ENCODE peak calls at places on chromosomes 3 and 15, in ten cellular contexts. B is stimulated activated CD4-positive, alpha-beta T cell treated with anti-CD3 and anti-CD28 coated beads, Interleukin-1b, Interleukin-23, amount 100 ng/mL, for 4 hours; G is thoracic aorta; Y is HEK293T; X is adipocyte; D is A172; P is ureter; F is osteoblast; V is left cardiac atrium; R is nucleus accumbens. N is an unnamed sample.

GRCh38 chr3:175620532-175620931 is 761.4 kb downstream of the NAALADL2 start:
- DNase-seq in B (no peak), G (no peak), Y (no peak), V (no peak), P (no peak), F (peak; percentile 30), D (no peak), X (no peak), R (no peak), N (no peak)

GRCh38 chr3:98095870-98096269 is 8.9 kb downstream of the OR5AC2 start:
- DNase-seq in G (no peak), F (no peak), P (no peak), Y (no peak), B (no peak), X (no peak), D (no peak), V (no peak), R (no peak), N (no peak)

GRCh38 chr15:101088788-101089578 is 162.9 kb downstream of the CHSY1 start:
- DNase-seq in B (peak; percentile 77), X (peak; percentile 67), Y (peak; percentile 92), P (peak; percentile 79), D (no peak), R (peak; percentile 18), G (no peak), V (peak; percentile 75), F (peak; percentile 97), N (peak; percentile 90)

GRCh38 chr3:172465281-172465680 is 17.0 kb upstream of the GHSR start:
- DNase-seq in Y (no peak), D (peak; percentile 33), R (no peak), F (no peak), P (no peak), G (no peak), B (no peak), X (no peak), V (no peak), N (no peak)

GRCh38 chr3:110027446-110027845 is 690.1 kb upstream of the DPPA4 start:
- DNase-seq in F (peak; percentile 26), P (no peak), G (no peak), D (peak; percentile 76), V (no peak), Y (no peak), R (no peak), X (peak; percentile 60), B (no peak), N (peak; percentile 6)

GRCh38 chr15:25671132-25671531 is 192.0 kb downstream of the ATP10A start:
- DNase-seq in R (no peak), P (no peak), X (no peak), B (no peak), G (peak; percentile 55), D (no peak), V (no peak), Y (no peak), F (peak; percentile 67), N (peak; percentile 47)

GRCh38 chr3:150133293-150133692 is 162.6 kb upstream of the PFN2 start:
- DNase-seq in F (no peak), X (no peak), B (no peak), P (no peak), Y (no peak), R (no peak), V (no peak), G (no peak), D (no peak), N (no peak)

GRCh38 chr3:138180375-138181029 is 5.8 kb upstream of the DBR1 start:
- DNase-seq in G (no peak), R (no peak), X (peak; percentile 38), B (peak; percentile 15), F (no peak), V (no peak), D (peak; percentile 49), P (no peak), Y (peak; percentile 21), N (no peak)

GRCh38 chr3:5197022-5197421 is 9.5 kb downstream of the EDEM1 start:
- DNase-seq in G (no peak), F (no peak), P (no peak), V (no peak), R (no peak), B (no peak), D (no peak), X (peak; percentile 48), Y (no peak), N (no peak)

GRCh38 chr15:101307048-101307896 is 12.2 kb upstream of the SNRPA1 start:
- DNase-seq in B (no peak), X (no peak), F (peak; percentile 80), D (no peak), R (no peak), Y (no peak), V (no peak), P (no peak), G (no peak), N (peak; percentile 4)

GRCh38 chr3:105401254-105401653 is 34.5 kb downstream of the ALCAM start:
- DNase-seq in G (no peak), P (no peak), B (no peak), V (no peak), R (no peak), Y (no peak), X (no peak), D (no peak), F (no peak), N (no peak)

GRCh38 chr15:52256930-52257733 is 38.5 kb downstream of the MYO5C start:
- DNase-seq in X (peak; percentile 21), G (no peak), Y (no peak), R (no peak), P (no peak), B (no peak), F (no peak), V (no peak), D (no peak), N (no peak)

GRCh38 chr3:81743096-81744025 is 18.1 kb downstream of the GBE1 start:
- DNase-seq in G (peak; percentile 18), B (no peak), R (no peak), X (peak; percentile 96), P (no peak), V (no peak), D (peak; percentile 96), Y (no peak), F (peak; percentile 46), N (no peak)

GRCh38 chr15:67125589-67126502 is 60.4 kb downstream of the SMAD3 start:
- DNase-seq in Y (no peak), R (no peak), B (no peak), V (peak; percentile 82), G (peak; percentile 77), D (peak; percentile 94), X (peak; percentile 97), P (peak; percentile 80), F (peak; percentile 92), N (peak; percentile 87)

GRCh38 chr3:96863129-96863740 is 48.8 kb downstream of the EPHA6 start:
- DNase-seq in P (no peak), X (peak; percentile 71), F (no peak), D (peak; percentile 27), V (no peak), Y (peak; percentile 28), B (no peak), R (no peak), G (no peak), N (no peak)

GRCh38 chr15:75349851-75350588 is 3.2 kb downstream of the NEIL1 start:
- DNase-seq in X (no peak), G (no peak), B (peak; percentile 27), D (no peak), V (peak; percentile 35), Y (no peak), P (peak; percentile 56), F (peak; percentile 62), R (no peak), N (peak; percentile 29)

GRCh38 chr3:176765491-176765890 is 431.8 kb downstream of the TBL1XR1 start:
- DNase-seq in V (no peak), R (no peak), Y (no peak), G (no peak), B (no peak), P (no peak), X (peak; percentile 15), F (no peak), D (no peak), N (no peak)

GRCh38 chr15:31393441-31394091 is 66.9 kb downstream of the KLF13 start:
- DNase-seq in G (no peak), Y (no peak), X (no peak), F (no peak), P (no peak), R (no peak), D (no peak), B (no peak), V (no peak), N (no peak)

GRCh38 chr3:127044996-127045395 is 62.1 kb downstream of the PLXNA1 start:
- DNase-seq in X (no peak), B (no peak), F (peak; percentile 88), P (no peak), R (no peak), Y (peak; percentile 60), G (no peak), V (peak; percentile 17), D (peak; percentile 52), N (peak; percentile 35)

GRCh38 chr3:186054481-186055399 is 54.1 kb downstream of the ETV5 start:
- DNase-seq in D (no peak), X (no peak), R (no peak), B (no peak), Y (no peak), F (no peak), V (no peak), P (no peak), G (no peak), N (no peak)

GRCh38 chr15:99440029-99440428 is 125.8 kb upstream of the MEF2A start:
- DNase-seq in D (no peak), V (no peak), P (no peak), F (no peak), G (no peak), Y (no peak), B (no peak), R (no peak), X (no peak), N (no peak)

GRCh38 chr3:69294014-69294771 is 91.7 kb downstream of the FRMD4B start:
- DNase-seq in X (peak; percentile 84), R (no peak), D (peak; percentile 33), F (peak; percentile 50), V (no peak), G (no peak), Y (no peak), B (no peak), P (no peak), N (no peak)

GRCh38 chr3:179840985-179841384 is 188.1 kb downstream of the USP13 start:
- DNase-seq in R (no peak), D (peak; percentile 85), V (peak; percentile 22), Y (no peak), G (no peak), P (no peak), F (no peak), B (no peak), X (peak; percentile 19), N (peak; percentile 30)

GRCh38 chr3:13022348-13023250 is 50.6 kb downstream of the IQSEC1 start:
- DNase-seq in X (peak; percentile 77), B (no peak), Y (no peak), R (no peak), D (peak; percentile 94), G (peak; percentile 50), V (peak; percentile 87), P (no peak), F (peak; percentile 98), N (peak; percentile 92)

GRCh38 chr15:45393851-45394250 is 15.5 kb upstream of the GATM start:
- DNase-seq in G (no peak), X (no peak), R (no peak), Y (no peak), F (no peak), V (no peak), P (no peak), D (no peak), B (no peak), N (no peak)

GRCh38 chr15:42691308-42691707 is 45.6 kb downstream of the CDAN1 start:
- DNase-seq in G (no peak), D (no peak), P (no peak), Y (no peak), V (no peak), B (no peak), X (no peak), F (no peak), R (no peak), N (no peak)

GRCh38 chr15:60215225-60215963 is 182.4 kb downstream of the ANXA2 start:
- DNase-seq in R (no peak), G (no peak), B (no peak), F (no peak), X (no peak), P (no peak), D (no peak), V (no peak), Y (no peak), N (no peak)

GRCh38 chr3:48403533-48404439 is 26.1 kb downstream of the PLXNB1 start:
- DNase-seq in B (no peak), P (peak; percentile 42), F (peak; percentile 45), G (no peak), V (no peak), Y (no peak), R (no peak), D (no peak), X (no peak), N (peak; percentile 44)